ENCODE peak calls at places on chromosomes 1 and 21, in eight cellular contexts. Q, B, D, X, J, R, I and A are unnamed samples.

GRCh38 chr1:84726593-84727275 is 36.5 kb upstream of the SSX2IP start:
- DNase-seq in B (no peak), D (peak; percentile 12), R (no peak), X (no peak), Q (no peak), I (peak; percentile 56), J (no peak), A (no peak)

GRCh38 chr21:37827878-37828277 is 88.4 kb downstream of the KCNJ6 start:
- DNase-seq in R (no peak), I (no peak), J (no peak), D (no peak), B (no peak), Q (no peak), X (no peak), A (no peak)

GRCh38 chr1:167935252-167936067 is 1.0 kb upstream of the DCAF6 start:
- DNase-seq in R (no peak), D (peak; percentile 37), B (peak; percentile 28), X (peak; percentile 10), J (no peak), Q (peak; percentile 35), I (peak; percentile 49), A (no peak)

GRCh38 chr1:97632075-97632474 is 288.8 kb downstream of the DPYD start:
- DNase-seq in I (peak; percentile 51), B (no peak), D (peak; percentile 43), Q (no peak), R (no peak), J (peak; percentile 64), X (no peak), A (no peak)

GRCh38 chr21:20811702-20812101 is 186.5 kb upstream of the NCAM2 start:
- DNase-seq in X (no peak), B (no peak), R (no peak), I (no peak), Q (no peak), D (no peak), J (no peak), A (no peak)

GRCh38 chr21:21290751-21291150 is 292.5 kb downstream of the NCAM2 start:
- DNase-seq in D (no peak), J (no peak), I (no peak), Q (no peak), X (no peak), R (no peak), B (no peak), A (no peak)

GRCh38 chr1:180299486-180300246 is 69.6 kb downstream of the LHX4 start:
- DNase-seq in J (no peak), X (no peak), B (no peak), I (no peak), Q (no peak), D (no peak), R (no peak), A (no peak)

GRCh38 chr1:102191723-102192122 is 195.0 kb upstream of the OLFM3 start:
- DNase-seq in R (no peak), X (peak; percentile 5), Q (peak; percentile 6), I (peak; percentile 2), D (peak; percentile 3), J (peak; percentile 73), B (no peak), A (no peak)

GRCh38 chr1:222165625-222166024 is 382.3 kb downstream of the HHIPL2 start:
- DNase-seq in D (peak; percentile 27), X (no peak), J (no peak), Q (no peak), B (no peak), R (no peak), I (peak; percentile 43), A (no peak)

GRCh38 chr1:222167111-222167510 is 380.8 kb downstream of the HHIPL2 start:
- DNase-seq in Q (peak; percentile 27), J (peak; percentile 55), R (peak; percentile 16), X (peak; percentile 5), I (peak; percentile 70), B (peak; percentile 21), D (peak; percentile 56), A (no peak)

GRCh38 chr1:222167896-222168295 is 380.0 kb downstream of the HHIPL2 start:
- DNase-seq in I (no peak), R (no peak), Q (no peak), B (no peak), D (peak; percentile 6), X (no peak), J (no peak), A (no peak)

GRCh38 chr1:222168621-222169020 is 379.3 kb downstream of the HHIPL2 start:
- DNase-seq in X (no peak), Q (no peak), B (no peak), R (no peak), D (no peak), I (no peak), J (no peak), A (no peak)

DNA sequence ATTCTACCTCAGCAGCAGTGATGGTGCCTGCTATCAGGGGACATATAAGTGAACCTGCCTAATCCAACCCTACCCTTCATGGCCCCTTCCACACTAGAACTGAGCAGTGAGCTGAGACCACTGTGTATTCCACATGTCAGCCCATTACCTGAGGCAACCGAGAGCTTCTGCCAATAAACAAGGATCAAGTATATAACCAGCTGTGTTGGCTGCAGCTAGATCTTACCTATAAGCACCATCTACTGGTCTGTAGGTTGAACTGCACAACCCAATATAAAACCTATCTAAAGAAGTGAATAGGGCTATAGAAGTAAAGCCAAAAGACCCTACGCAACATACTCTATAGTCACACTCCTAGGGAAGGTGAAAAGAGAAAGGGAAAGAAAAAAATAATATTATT is 376.9 kb downstream of the HHIPL2 start:
- DNase-seq in R (no peak), X (no peak), D (peak; percentile 76), B (no peak), Q (peak; percentile 36), J (peak; percentile 53), I (peak; percentile 78), A (no peak)
- TF ChIP-seq CTCF in R (peak; percentile 9), X (peak; percentile 71), D (peak; percentile 77), B (peak; percentile 82), Q (no peak), J (peak; percentile 76), I (peak; percentile 75), A (peak; percentile 70)

GRCh38 chr1:195105281-195105680 is 1503.0 kb downstream of the KCNT2 start:
- DNase-seq in D (no peak), I (no peak), R (no peak), J (no peak), X (no peak), B (no peak), Q (no peak), A (no peak)
- TF ChIP-seq CTCF in D (no peak), I (peak; percentile 7), R (no peak), J (no peak), X (no peak), B (no peak), Q (no peak), A (no peak)

GRCh38 chr1:227016990-227017389 is 76.9 kb downstream of the COQ8A start:
- DNase-seq in D (no peak), Q (no peak), J (no peak), X (no peak), I (no peak), R (no peak), B (no peak), A (no peak)
- TF ChIP-seq CTCF in D (no peak), Q (no peak), J (no peak), X (no peak), I (no peak), R (no peak), B (no peak), A (no peak)

GRCh38 chr1:199546323-199546722 is 481.2 kb upstream of the NR5A2 start:
- DNase-seq in J (no peak), X (no peak), R (no peak), Q (no peak), D (no peak), B (no peak), I (no peak), A (no peak)

GRCh38 chr1:199553104-199553503 is 474.4 kb upstream of the NR5A2 start:
- DNase-seq in R (no peak), D (no peak), J (no peak), I (no peak), Q (no peak), X (no peak), B (no peak), A (no peak)

GRCh38 chr1:199551967-199552565 is 475.4 kb upstream of the NR5A2 start:
- DNase-seq in R (no peak), X (peak; percentile 70), D (peak; percentile 84), Q (peak; percentile 25), B (no peak), I (peak; percentile 85), J (peak; percentile 76), A (no peak)

GRCh38 chr1:199549424-199549823 is 478.1 kb upstream of the NR5A2 start:
- DNase-seq in R (no peak), Q (no peak), X (no peak), D (no peak), I (no peak), B (no peak), J (no peak), A (no peak)

DNA sequence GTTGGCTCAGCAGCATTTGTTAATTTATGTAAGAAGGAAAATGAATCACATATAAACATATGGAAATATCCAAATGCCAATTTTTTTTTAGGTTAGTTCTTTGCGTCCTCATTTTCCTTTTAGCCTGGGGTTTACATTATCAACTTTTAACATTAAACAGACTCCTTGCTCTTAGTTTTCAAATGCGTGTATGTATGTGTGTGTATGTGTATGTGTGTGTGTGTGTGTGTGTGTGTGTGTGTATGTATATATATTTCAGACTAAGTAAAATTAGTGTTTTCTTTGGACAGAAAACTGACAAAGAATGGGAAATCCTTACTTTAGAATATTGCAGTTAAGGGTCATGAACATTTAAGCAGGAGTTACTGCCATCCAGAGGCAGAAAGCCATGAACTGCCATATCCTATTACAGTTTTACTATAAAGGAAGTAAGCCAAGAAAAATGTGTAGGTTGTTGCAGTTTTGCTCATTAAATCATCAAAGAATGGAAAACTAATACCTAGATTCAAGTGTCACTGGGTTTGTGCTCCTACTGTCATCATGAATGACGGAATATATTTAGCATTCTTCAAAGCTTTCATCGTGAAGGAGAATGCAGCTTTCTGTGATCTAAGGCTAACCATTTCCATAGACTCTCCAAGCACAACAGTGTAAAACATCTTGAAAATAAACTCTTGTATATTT is 477.0 kb upstream of the NR5A2 start:
- DNase-seq in D (peak; percentile 38), R (no peak), X (no peak), B (no peak), J (peak; percentile 16), I (peak; percentile 71), Q (no peak), A (no peak)
- TF ChIP-seq CTCF in D (no peak), R (no peak), X (no peak), B (no peak), J (no peak), I (peak; percentile 42), Q (no peak), A (peak; percentile 49)

DNA sequence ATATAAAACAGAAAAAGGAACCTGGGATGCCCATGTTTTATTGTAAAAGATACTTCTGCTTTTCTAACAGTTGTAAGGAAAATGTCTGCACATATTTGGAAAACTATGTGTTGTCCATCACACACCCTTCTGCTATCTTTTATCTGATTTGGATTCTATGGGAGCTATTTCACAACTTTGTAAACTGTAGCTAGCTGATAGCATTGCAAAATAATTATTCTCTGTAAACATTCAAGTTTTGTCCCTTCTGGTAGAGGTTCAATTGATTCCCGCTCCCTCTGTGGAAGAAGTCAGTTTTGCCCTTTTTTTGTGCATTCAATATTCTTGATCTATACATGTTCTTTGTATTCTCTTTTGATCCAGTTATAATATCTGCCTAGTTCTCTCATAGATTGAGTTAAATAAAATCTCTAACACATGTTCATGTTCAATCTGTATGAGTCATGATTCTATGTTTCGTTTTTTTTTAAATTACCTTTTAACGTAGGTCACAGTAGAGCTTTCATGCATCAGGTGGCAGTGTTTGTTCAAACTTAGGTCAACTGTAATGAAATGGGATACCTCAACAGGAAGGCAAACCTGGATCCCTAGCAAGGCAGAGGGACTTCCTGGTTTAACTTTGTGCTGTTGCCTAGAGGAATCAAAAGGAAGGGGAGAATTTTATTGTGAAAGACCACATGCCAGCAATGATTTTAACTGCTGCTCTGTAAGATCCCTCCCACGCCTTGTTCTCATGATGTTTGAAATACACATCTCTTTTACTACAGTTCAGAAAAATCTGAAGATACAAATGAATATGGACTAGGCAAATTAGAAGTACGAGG is 26.0 kb upstream of the BCL9 start:
- DNase-seq in D (peak; percentile 60), X (no peak), J (no peak), R (no peak), B (no peak), I (peak; percentile 45), Q (no peak), A (no peak)
- TF ChIP-seq CTCF in D (no peak), X (no peak), J (no peak), R (no peak), B (no peak), I (no peak), Q (no peak), A (no peak)